ENCODE peak calls at places on chromosomes 3 and 15, in six cellular contexts. One of them, this sample, is unnamed.
A peak's percentile ranks its signal among the peaks of the same experiment; 100 is the strongest.

GRCh38 chr15:47460775-47461174 is 256.5 kb upstream of the SEMA6D start:
- DNase-seq in stimulated activated CD4-positive, alpha-beta T cell treated with anti-CD3 and anti-CD28 coated beads, Interleukin-2, amount 100 ng/mL, for 48 hours: no peak
- DNase-seq in amniotic stem cell: no peak
- DNase-seq in CD8-positive, alpha-beta T cell: no peak
- DNase-seq in iris pigment epithelial cell: no peak
- DNase-seq in lower lobe of right lung: peak; percentile 19
- DNase-seq in this sample: no peak

GRCh38 chr3:144114767-144115166 is 143.1 kb downstream of the DIPK2A start:
- DNase-seq in stimulated activated CD4-positive, alpha-beta T cell treated with anti-CD3 and anti-CD28 coated beads, Interleukin-2, amount 100 ng/mL, for 48 hours: no peak
- DNase-seq in amniotic stem cell: no peak
- DNase-seq in CD8-positive, alpha-beta T cell: no peak
- DNase-seq in iris pigment epithelial cell: peak; percentile 16
- DNase-seq in lower lobe of right lung: no peak
- DNase-seq in this sample: peak; percentile 80

GRCh38 chr3:161305095-161305991 is 66.0 kb downstream of the SPTSSB start:
- DNase-seq in stimulated activated CD4-positive, alpha-beta T cell treated with anti-CD3 and anti-CD28 coated beads, Interleukin-2, amount 100 ng/mL, for 48 hours: no peak
- DNase-seq in amniotic stem cell: no peak
- DNase-seq in CD8-positive, alpha-beta T cell: no peak
- DNase-seq in iris pigment epithelial cell: peak; percentile 29
- DNase-seq in lower lobe of right lung: no peak
- DNase-seq in this sample: peak; percentile 29

GRCh38 chr3:169662215-169663070 is 1.1 kb downstream of the MECOM start:
- DNase-seq in stimulated activated CD4-positive, alpha-beta T cell treated with anti-CD3 and anti-CD28 coated beads, Interleukin-2, amount 100 ng/mL, for 48 hours: no peak
- DNase-seq in amniotic stem cell: peak; percentile 30
- DNase-seq in CD8-positive, alpha-beta T cell: peak; percentile 18
- DNase-seq in iris pigment epithelial cell: peak; percentile 62
- DNase-seq in lower lobe of right lung: peak; percentile 87
- DNase-seq in this sample: peak; percentile 74

GRCh38 chr15:25787855-25788521 is 75.1 kb downstream of the ATP10A start:
- DNase-seq in stimulated activated CD4-positive, alpha-beta T cell treated with anti-CD3 and anti-CD28 coated beads, Interleukin-2, amount 100 ng/mL, for 48 hours: no peak
- DNase-seq in amniotic stem cell: no peak
- DNase-seq in CD8-positive, alpha-beta T cell: no peak
- DNase-seq in iris pigment epithelial cell: no peak
- DNase-seq in lower lobe of right lung: peak; percentile 70
- DNase-seq in this sample: no peak

GRCh38 chr3:159800434-159801121 is 188.1 kb upstream of the IL12A start:
- DNase-seq in stimulated activated CD4-positive, alpha-beta T cell treated with anti-CD3 and anti-CD28 coated beads, Interleukin-2, amount 100 ng/mL, for 48 hours: no peak
- DNase-seq in amniotic stem cell: no peak
- DNase-seq in CD8-positive, alpha-beta T cell: no peak
- DNase-seq in iris pigment epithelial cell: no peak
- DNase-seq in lower lobe of right lung: no peak
- DNase-seq in this sample: no peak

GRCh38 chr3:72044231-72044935 is 259.4 kb upstream of the PROK2 start:
- DNase-seq in stimulated activated CD4-positive, alpha-beta T cell treated with anti-CD3 and anti-CD28 coated beads, Interleukin-2, amount 100 ng/mL, for 48 hours: no peak
- DNase-seq in amniotic stem cell: no peak
- DNase-seq in CD8-positive, alpha-beta T cell: no peak
- DNase-seq in iris pigment epithelial cell: peak; percentile 9
- DNase-seq in lower lobe of right lung: no peak
- DNase-seq in this sample: no peak

GRCh38 chr15:25241241-25241801 is 197.5 kb downstream of the UBE3A start:
- DNase-seq in stimulated activated CD4-positive, alpha-beta T cell treated with anti-CD3 and anti-CD28 coated beads, Interleukin-2, amount 100 ng/mL, for 48 hours: no peak
- DNase-seq in amniotic stem cell: no peak
- DNase-seq in CD8-positive, alpha-beta T cell: no peak
- DNase-seq in iris pigment epithelial cell: no peak
- DNase-seq in lower lobe of right lung: peak; percentile 19
- DNase-seq in this sample: no peak

GRCh38 chr15:33565099-33565498 is 254.3 kb downstream of the RYR3 start:
- DNase-seq in stimulated activated CD4-positive, alpha-beta T cell treated with anti-CD3 and anti-CD28 coated beads, Interleukin-2, amount 100 ng/mL, for 48 hours: no peak
- DNase-seq in amniotic stem cell: no peak
- DNase-seq in CD8-positive, alpha-beta T cell: no peak
- DNase-seq in iris pigment epithelial cell: peak; percentile 78
- DNase-seq in lower lobe of right lung: no peak
- DNase-seq in this sample: no peak

GRCh38 chr3:158936530-158937113 is 134.8 kb downstream of the MFSD1 start:
- DNase-seq in stimulated activated CD4-positive, alpha-beta T cell treated with anti-CD3 and anti-CD28 coated beads, Interleukin-2, amount 100 ng/mL, for 48 hours: no peak
- DNase-seq in amniotic stem cell: no peak
- DNase-seq in CD8-positive, alpha-beta T cell: no peak
- DNase-seq in iris pigment epithelial cell: no peak
- DNase-seq in lower lobe of right lung: no peak
- DNase-seq in this sample: no peak

GRCh38 chr15:101651753-101652097 is 456 bp downstream of the TM2D3 start:
- DNase-seq in stimulated activated CD4-positive, alpha-beta T cell treated with anti-CD3 and anti-CD28 coated beads, Interleukin-2, amount 100 ng/mL, for 48 hours: no peak
- DNase-seq in amniotic stem cell: no peak
- DNase-seq in CD8-positive, alpha-beta T cell: no peak
- DNase-seq in iris pigment epithelial cell: no peak
- DNase-seq in lower lobe of right lung: no peak
- DNase-seq in this sample: peak; percentile 68

GRCh38 chr3:56894912-56895431 is 93.2 kb upstream of the ARHGEF3 start:
- DNase-seq in stimulated activated CD4-positive, alpha-beta T cell treated with anti-CD3 and anti-CD28 coated beads, Interleukin-2, amount 100 ng/mL, for 48 hours: no peak
- DNase-seq in amniotic stem cell: no peak
- DNase-seq in CD8-positive, alpha-beta T cell: no peak
- DNase-seq in iris pigment epithelial cell: peak; percentile 63
- DNase-seq in lower lobe of right lung: no peak
- DNase-seq in this sample: no peak

GRCh38 chr15:76328962-76329361 is 7.6 kb upstream of the ISL2 start:
- DNase-seq in stimulated activated CD4-positive, alpha-beta T cell treated with anti-CD3 and anti-CD28 coated beads, Interleukin-2, amount 100 ng/mL, for 48 hours: no peak
- DNase-seq in amniotic stem cell: no peak
- DNase-seq in CD8-positive, alpha-beta T cell: no peak
- DNase-seq in iris pigment epithelial cell: no peak
- DNase-seq in lower lobe of right lung: no peak
- DNase-seq in this sample: no peak

GRCh38 chr3:24680214-24680967 is 185.7 kb upstream of the THRB start:
- DNase-seq in stimulated activated CD4-positive, alpha-beta T cell treated with anti-CD3 and anti-CD28 coated beads, Interleukin-2, amount 100 ng/mL, for 48 hours: peak; percentile 58
- DNase-seq in amniotic stem cell: no peak
- DNase-seq in CD8-positive, alpha-beta T cell: peak; percentile 48
- DNase-seq in iris pigment epithelial cell: peak; percentile 64
- DNase-seq in lower lobe of right lung: peak; percentile 64
- DNase-seq in this sample: peak; percentile 89

GRCh38 chr3:97957617-97958311 is 14.5 kb downstream of the RIOX2 start:
- DNase-seq in stimulated activated CD4-positive, alpha-beta T cell treated with anti-CD3 and anti-CD28 coated beads, Interleukin-2, amount 100 ng/mL, for 48 hours: no peak
- DNase-seq in amniotic stem cell: no peak
- DNase-seq in CD8-positive, alpha-beta T cell: no peak
- DNase-seq in iris pigment epithelial cell: peak; percentile 62
- DNase-seq in lower lobe of right lung: no peak
- DNase-seq in this sample: no peak

GRCh38 chr3:69890094-69890493 is 109.4 kb upstream of the SAMMSON start:
- DNase-seq in stimulated activated CD4-positive, alpha-beta T cell treated with anti-CD3 and anti-CD28 coated beads, Interleukin-2, amount 100 ng/mL, for 48 hours: no peak
- DNase-seq in amniotic stem cell: no peak
- DNase-seq in CD8-positive, alpha-beta T cell: no peak
- DNase-seq in iris pigment epithelial cell: peak; percentile 51
- DNase-seq in lower lobe of right lung: no peak
- DNase-seq in this sample: no peak

GRCh38 chr15:75063338-75063737 is 39.9 kb downstream of the PPCDC start:
- DNase-seq in stimulated activated CD4-positive, alpha-beta T cell treated with anti-CD3 and anti-CD28 coated beads, Interleukin-2, amount 100 ng/mL, for 48 hours: no peak
- DNase-seq in amniotic stem cell: no peak
- DNase-seq in CD8-positive, alpha-beta T cell: no peak
- DNase-seq in iris pigment epithelial cell: peak; percentile 79
- DNase-seq in lower lobe of right lung: no peak
- DNase-seq in this sample: peak; percentile 26

GRCh38 chr15:70717237-70717793 is 46.0 kb downstream of the UACA start:
- DNase-seq in stimulated activated CD4-positive, alpha-beta T cell treated with anti-CD3 and anti-CD28 coated beads, Interleukin-2, amount 100 ng/mL, for 48 hours: no peak
- DNase-seq in amniotic stem cell: no peak
- DNase-seq in CD8-positive, alpha-beta T cell: no peak
- DNase-seq in iris pigment epithelial cell: no peak
- DNase-seq in lower lobe of right lung: no peak
- DNase-seq in this sample: no peak

GRCh38 chr3:16456784-16457415 is 56.6 kb downstream of the RFTN1 start:
- DNase-seq in stimulated activated CD4-positive, alpha-beta T cell treated with anti-CD3 and anti-CD28 coated beads, Interleukin-2, amount 100 ng/mL, for 48 hours: no peak
- DNase-seq in amniotic stem cell: no peak
- DNase-seq in CD8-positive, alpha-beta T cell: no peak
- DNase-seq in iris pigment epithelial cell: peak; percentile 99
- DNase-seq in lower lobe of right lung: no peak
- DNase-seq in this sample: no peak

GRCh38 chr3:26522919-26523318 is 99.7 kb upstream of the LRRC3B start:
- DNase-seq in stimulated activated CD4-positive, alpha-beta T cell treated with anti-CD3 and anti-CD28 coated beads, Interleukin-2, amount 100 ng/mL, for 48 hours: no peak
- DNase-seq in amniotic stem cell: no peak
- DNase-seq in CD8-positive, alpha-beta T cell: no peak
- DNase-seq in iris pigment epithelial cell: no peak
- DNase-seq in lower lobe of right lung: no peak
- DNase-seq in this sample: peak; percentile 40

GRCh38 chr15:63157891-63158431 is 684 bp upstream of the RPS27L start:
- DNase-seq in stimulated activated CD4-positive, alpha-beta T cell treated with anti-CD3 and anti-CD28 coated beads, Interleukin-2, amount 100 ng/mL, for 48 hours: peak; percentile 14
- DNase-seq in amniotic stem cell: peak; percentile 76
- DNase-seq in CD8-positive, alpha-beta T cell: peak; percentile 35
- DNase-seq in iris pigment epithelial cell: peak; percentile 88
- DNase-seq in lower lobe of right lung: no peak
- DNase-seq in this sample: peak; percentile 78

GRCh38 chr3:176872771-176873209 is 324.5 kb downstream of the TBL1XR1 start:
- DNase-seq in stimulated activated CD4-positive, alpha-beta T cell treated with anti-CD3 and anti-CD28 coated beads, Interleukin-2, amount 100 ng/mL, for 48 hours: peak; percentile 37
- DNase-seq in amniotic stem cell: peak; percentile 27
- DNase-seq in CD8-positive, alpha-beta T cell: peak; percentile 61
- DNase-seq in iris pigment epithelial cell: peak; percentile 63
- DNase-seq in lower lobe of right lung: no peak
- DNase-seq in this sample: peak; percentile 63

GRCh38 chr15:80931721-80932609 is 57.7 kb downstream of the MESD start:
- DNase-seq in stimulated activated CD4-positive, alpha-beta T cell treated with anti-CD3 and anti-CD28 coated beads, Interleukin-2, amount 100 ng/mL, for 48 hours: no peak
- DNase-seq in amniotic stem cell: no peak
- DNase-seq in CD8-positive, alpha-beta T cell: no peak
- DNase-seq in iris pigment epithelial cell: no peak
- DNase-seq in lower lobe of right lung: no peak
- DNase-seq in this sample: no peak

GRCh38 chr3:196992461-196993065 is 23.9 kb upstream of the PIGZ start:
- DNase-seq in stimulated activated CD4-positive, alpha-beta T cell treated with anti-CD3 and anti-CD28 coated beads, Interleukin-2, amount 100 ng/mL, for 48 hours: no peak
- DNase-seq in amniotic stem cell: no peak
- DNase-seq in CD8-positive, alpha-beta T cell: no peak
- DNase-seq in iris pigment epithelial cell: no peak
- DNase-seq in lower lobe of right lung: no peak
- DNase-seq in this sample: no peak

GRCh38 chr15:92619380-92620101 is 36.0 kb downstream of the FAM174B start:
- DNase-seq in stimulated activated CD4-positive, alpha-beta T cell treated with anti-CD3 and anti-CD28 coated beads, Interleukin-2, amount 100 ng/mL, for 48 hours: no peak
- DNase-seq in amniotic stem cell: no peak
- DNase-seq in CD8-positive, alpha-beta T cell: no peak
- DNase-seq in iris pigment epithelial cell: no peak
- DNase-seq in lower lobe of right lung: no peak
- DNase-seq in this sample: no peak

GRCh38 chr3:69085543-69086132 is 901 bp downstream of the ARL6IP5 start:
- DNase-seq in stimulated activated CD4-positive, alpha-beta T cell treated with anti-CD3 and anti-CD28 coated beads, Interleukin-2, amount 100 ng/mL, for 48 hours: no peak
- DNase-seq in amniotic stem cell: no peak
- DNase-seq in CD8-positive, alpha-beta T cell: no peak
- DNase-seq in iris pigment epithelial cell: peak; percentile 23
- DNase-seq in lower lobe of right lung: peak; percentile 49
- DNase-seq in this sample: peak; percentile 38

GRCh38 chr15:68594533-68595259 is 15.9 kb downstream of the CORO2B start:
- DNase-seq in stimulated activated CD4-positive, alpha-beta T cell treated with anti-CD3 and anti-CD28 coated beads, Interleukin-2, amount 100 ng/mL, for 48 hours: no peak
- DNase-seq in amniotic stem cell: no peak
- DNase-seq in CD8-positive, alpha-beta T cell: no peak
- DNase-seq in iris pigment epithelial cell: no peak
- DNase-seq in lower lobe of right lung: no peak
- DNase-seq in this sample: no peak

GRCh38 chr15:68583321-68583720 is 4.5 kb downstream of the CORO2B start:
- DNase-seq in stimulated activated CD4-positive, alpha-beta T cell treated with anti-CD3 and anti-CD28 coated beads, Interleukin-2, amount 100 ng/mL, for 48 hours: no peak
- DNase-seq in amniotic stem cell: no peak
- DNase-seq in CD8-positive, alpha-beta T cell: no peak
- DNase-seq in iris pigment epithelial cell: no peak
- DNase-seq in lower lobe of right lung: no peak
- DNase-seq in this sample: no peak

GRCh38 chr15:65833501-65834220 is 35.6 kb upstream of the RAB11A start:
- DNase-seq in stimulated activated CD4-positive, alpha-beta T cell treated with anti-CD3 and anti-CD28 coated beads, Interleukin-2, amount 100 ng/mL, for 48 hours: peak; percentile 26
- DNase-seq in amniotic stem cell: no peak
- DNase-seq in CD8-positive, alpha-beta T cell: peak; percentile 40
- DNase-seq in iris pigment epithelial cell: peak; percentile 18
- DNase-seq in lower lobe of right lung: no peak
- DNase-seq in this sample: no peak

GRCh38 chr3:98722389-98722788 is 40.8 kb upstream of the ST3GAL6 start:
- DNase-seq in stimulated activated CD4-positive, alpha-beta T cell treated with anti-CD3 and anti-CD28 coated beads, Interleukin-2, amount 100 ng/mL, for 48 hours: no peak
- DNase-seq in amniotic stem cell: no peak
- DNase-seq in CD8-positive, alpha-beta T cell: no peak
- DNase-seq in iris pigment epithelial cell: no peak
- DNase-seq in lower lobe of right lung: no peak
- DNase-seq in this sample: no peak

GRCh38 chr15:72180771-72181324 is 16.7 kb downstream of the GRAMD2A start:
- DNase-seq in stimulated activated CD4-positive, alpha-beta T cell treated with anti-CD3 and anti-CD28 coated beads, Interleukin-2, amount 100 ng/mL, for 48 hours: no peak
- DNase-seq in amniotic stem cell: no peak
- DNase-seq in CD8-positive, alpha-beta T cell: no peak
- DNase-seq in iris pigment epithelial cell: no peak
- DNase-seq in lower lobe of right lung: no peak
- DNase-seq in this sample: no peak

GRCh38 chr3:29226709-29227108 is 54.2 kb upstream of the RBMS3 start:
- DNase-seq in stimulated activated CD4-positive, alpha-beta T cell treated with anti-CD3 and anti-CD28 coated beads, Interleukin-2, amount 100 ng/mL, for 48 hours: no peak
- DNase-seq in amniotic stem cell: no peak
- DNase-seq in CD8-positive, alpha-beta T cell: no peak
- DNase-seq in iris pigment epithelial cell: peak; percentile 20
- DNase-seq in lower lobe of right lung: no peak
- DNase-seq in this sample: no peak